ENCODE peak calls at places on chromosomes 16 and 17, in six cellular contexts. G is AG04450; S is lower lobe of right lung; O is GM23248; R is effector memory CD4-positive, alpha-beta T cell; P is upper lobe of right lung. T is an unnamed sample.
A peak's percentile ranks its signal among the peaks of the same experiment; 100 is the strongest.

GRCh38 chr17:69058165-69058564 is 2.6 kb downstream of the ABCA9 start:
- DNase-seq in G (no peak), S (no peak), O (peak; percentile 7), R (no peak), P (no peak), T (no peak)

GRCh38 chr17:73468221-73468620 is 156.4 kb upstream of the CDC42EP4 start:
- DNase-seq in G (no peak), S (no peak), O (no peak), R (no peak), P (no peak), T (no peak)

GRCh38 chr16:71453051-71453450 is 9.0 kb downstream of the ZNF23 start:
- DNase-seq in G (no peak), S (no peak), O (no peak), R (no peak), P (no peak), T (no peak)

GRCh38 chr17:44529864-44530263 is 26.7 kb upstream of the GPATCH8 start:
- DNase-seq in G (no peak), S (no peak), O (no peak), R (no peak), P (no peak), T (no peak)

GRCh38 chr17:82065193-82065637 is 389 bp downstream of the DUS1L start:
- DNase-seq in G (no peak), S (no peak), O (peak; percentile 76), R (peak; percentile 12), P (no peak), T (peak; percentile 46)

GRCh38 chr17:75876938-75877751 is 1.2 kb downstream of the TRIM47 start:
- DNase-seq in G (peak; percentile 81), S (peak; percentile 85), O (peak; percentile 94), R (no peak), P (peak; percentile 91), T (peak; percentile 97)

GRCh38 chr17:58671969-58672368 is 19.9 kb downstream of the TEX14 start:
- DNase-seq in G (no peak), S (no peak), O (no peak), R (no peak), P (no peak), T (no peak)

GRCh38 chr17:65824901-65825300 is 263.5 kb upstream of the AXIN2 start:
- DNase-seq in G (no peak), S (no peak), O (no peak), R (no peak), P (no peak), T (no peak)

GRCh38 chr17:58249270-58250133 is 11.1 kb downstream of the LPO start:
- DNase-seq in G (peak; percentile 1), S (peak; percentile 80), O (peak; percentile 72), R (peak; percentile 56), P (peak; percentile 84), T (peak; percentile 70)

GRCh38 chr16:30741461-30741914 is 6.7 kb upstream of the PHKG2 start:
- DNase-seq in G (peak; percentile 70), S (peak; percentile 78), O (peak; percentile 91), R (no peak), P (peak; percentile 84), T (peak; percentile 64)

GRCh38 chr16:87332150-87332549 is 15.0 kb upstream of the C16orf95 start:
- DNase-seq in G (no peak), S (no peak), O (peak; percentile 47), R (no peak), P (no peak), T (no peak)

GRCh38 chr16:88309905-88310259 is 72.9 kb upstream of the ZNF469 start:
- DNase-seq in G (no peak), S (no peak), O (no peak), R (no peak), P (no peak), T (no peak)

GRCh38 chr17:73498176-73498575 is 146.1 kb downstream of the SDK2 start:
- DNase-seq in G (no peak), S (no peak), O (no peak), R (no peak), P (no peak), T (no peak)

GRCh38 chr17:36149296-36149820 is 27.1 kb downstream of the TBC1D3B start:
- DNase-seq in G (no peak), S (no peak), O (peak; percentile 71), R (no peak), P (no peak), T (peak; percentile 94)

GRCh38 chr16:59597269-59597668 is 863.2 kb upstream of the GOT2 start:
- DNase-seq in G (no peak), S (no peak), O (no peak), R (no peak), P (no peak), T (peak; percentile 5)

GRCh38 chr16:35391328-35391727 is 1931.9 kb downstream of the TP53TG3F start:
- DNase-seq in G (no peak), S (no peak), O (peak; percentile 55), R (no peak), P (no peak), T (no peak)

GRCh38 chr16:21656795-21657768 is 4.7 kb upstream of the IGSF6 start:
- DNase-seq in G (no peak), S (no peak), O (peak; percentile 76), R (peak; percentile 29), P (no peak), T (peak; percentile 45)

DNA sequence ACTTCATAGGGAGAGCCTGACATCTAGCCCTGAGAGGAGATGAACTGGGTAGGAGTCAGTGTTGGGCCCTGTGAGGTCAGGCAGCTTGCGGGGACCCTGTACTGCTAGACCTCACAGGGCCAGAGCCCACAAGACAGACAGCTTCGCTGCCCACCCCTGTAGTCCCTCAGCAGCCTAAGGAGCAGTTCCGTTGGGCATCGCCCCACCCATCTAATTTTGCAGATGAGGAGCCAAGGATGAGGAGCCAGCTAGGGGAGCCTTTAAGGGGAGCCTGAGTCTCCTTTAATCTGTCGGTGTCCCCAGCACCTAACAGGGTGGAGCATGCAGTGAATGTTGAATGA is 755 bp upstream of the TUFM start:
- DNase-seq in G (no peak), S (no peak), O (peak; percentile 38), R (no peak), P (no peak), T (peak; percentile 26)
- H3K27ac ChIP-seq in G (peak overlapping the region; percentile 65), S (peak overlapping the region; percentile 94), O (peak overlapping the region; percentile 36), R (peak overlapping the region; percentile 87), P (peak overlapping the region; percentile 89), T (peak overlapping the region; percentile 87)

GRCh38 chr17:7852919-7853692 is 1.8 kb upstream of the TMEM88 start:
- DNase-seq in G (no peak), S (peak; percentile 51), O (no peak), R (no peak), P (peak; percentile 65), T (no peak)

GRCh38 chr17:7852262-7852670 is 2.6 kb upstream of the TMEM88 start:
- DNase-seq in G (no peak), S (peak; percentile 53), O (no peak), R (no peak), P (no peak), T (no peak)

GRCh38 chr17:7854078-7854777 is 638 bp upstream of the TMEM88 start:
- DNase-seq in G (no peak), S (peak; percentile 49), O (no peak), R (no peak), P (peak; percentile 61), T (no peak)

GRCh38 chr17:7854851-7855642 is at the start of gene TMEM88:
- DNase-seq in G (no peak), S (peak; percentile 54), O (peak; percentile 31), R (no peak), P (peak; percentile 65), T (peak; percentile 27)

GRCh38 chr17:7853693-7854043 is 1.2 kb upstream of the TMEM88 start:
- DNase-seq in G (no peak), S (peak; percentile 49), O (no peak), R (no peak), P (no peak), T (no peak)
- H3K27ac ChIP-seq in G (no peak overlapping the region), S (no peak overlapping the region), O (no peak overlapping the region), R (no peak overlapping the region), P (no peak overlapping the region), T (no peak overlapping the region)

GRCh38 chr16:83925957-83926725 is 26.9 kb upstream of the OSGIN1 start:
- DNase-seq in G (no peak), S (no peak), O (no peak), R (no peak), P (peak; percentile 63), T (no peak)

GRCh38 chr16:83924686-83925085 is 25.8 kb downstream of the MLYCD start:
- DNase-seq in G (no peak), S (no peak), O (no peak), R (no peak), P (peak; percentile 56), T (no peak)

GRCh38 chr16:83928341-83929055 is 24.5 kb upstream of the OSGIN1 start:
- DNase-seq in G (peak; percentile 45), S (no peak), O (peak; percentile 86), R (no peak), P (no peak), T (peak; percentile 76)

GRCh38 chr16:83925095-83925905 is 26.4 kb downstream of the MLYCD start:
- DNase-seq in G (no peak), S (no peak), O (no peak), R (no peak), P (peak; percentile 46), T (no peak)

DNA sequence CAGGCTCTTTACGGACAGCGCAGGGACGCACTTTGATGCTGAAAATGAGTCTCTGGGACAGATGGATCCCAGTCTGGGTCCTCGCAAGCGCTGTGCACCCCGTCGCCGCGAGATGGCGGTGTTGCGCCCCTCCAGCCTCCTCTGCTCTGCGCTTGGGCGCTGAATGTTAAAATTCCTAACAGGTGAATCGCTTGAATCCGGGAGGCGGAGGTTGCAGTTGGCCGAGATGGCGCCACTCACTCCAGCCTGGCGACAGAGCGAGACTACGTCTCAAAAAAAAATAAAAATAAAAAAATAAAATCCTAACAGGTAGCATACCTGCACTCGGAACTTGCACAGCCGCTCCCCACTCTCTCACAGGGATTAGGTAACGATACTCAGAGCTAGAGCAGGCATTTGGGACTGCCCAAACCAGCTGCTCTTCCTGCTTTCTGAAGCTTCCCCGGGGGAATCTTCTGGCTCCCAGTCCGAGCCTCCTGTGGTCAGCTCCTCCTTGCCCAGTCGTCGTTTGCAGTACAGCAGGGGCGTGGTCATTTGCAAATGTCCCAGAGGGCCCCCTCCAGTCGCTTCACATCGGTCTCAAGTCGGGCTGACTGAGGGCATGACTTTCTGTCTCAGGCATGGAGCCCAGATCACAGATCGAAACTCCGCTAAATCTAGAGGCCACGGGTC is 26.2 kb upstream of the OSGIN1 start:
- DNase-seq in G (peak; percentile 30), S (peak; percentile 86), O (peak; percentile 84), R (peak; percentile 9), P (peak; percentile 91), T (peak; percentile 66)
- H3K27ac ChIP-seq in G (peak overlapping the region; percentile 31), S (peak overlapping the region; percentile 78), O (peak overlapping the region; percentile 18), R (no peak overlapping the region), P (peak overlapping the region; percentile 73), T (no peak overlapping the region)

DNA sequence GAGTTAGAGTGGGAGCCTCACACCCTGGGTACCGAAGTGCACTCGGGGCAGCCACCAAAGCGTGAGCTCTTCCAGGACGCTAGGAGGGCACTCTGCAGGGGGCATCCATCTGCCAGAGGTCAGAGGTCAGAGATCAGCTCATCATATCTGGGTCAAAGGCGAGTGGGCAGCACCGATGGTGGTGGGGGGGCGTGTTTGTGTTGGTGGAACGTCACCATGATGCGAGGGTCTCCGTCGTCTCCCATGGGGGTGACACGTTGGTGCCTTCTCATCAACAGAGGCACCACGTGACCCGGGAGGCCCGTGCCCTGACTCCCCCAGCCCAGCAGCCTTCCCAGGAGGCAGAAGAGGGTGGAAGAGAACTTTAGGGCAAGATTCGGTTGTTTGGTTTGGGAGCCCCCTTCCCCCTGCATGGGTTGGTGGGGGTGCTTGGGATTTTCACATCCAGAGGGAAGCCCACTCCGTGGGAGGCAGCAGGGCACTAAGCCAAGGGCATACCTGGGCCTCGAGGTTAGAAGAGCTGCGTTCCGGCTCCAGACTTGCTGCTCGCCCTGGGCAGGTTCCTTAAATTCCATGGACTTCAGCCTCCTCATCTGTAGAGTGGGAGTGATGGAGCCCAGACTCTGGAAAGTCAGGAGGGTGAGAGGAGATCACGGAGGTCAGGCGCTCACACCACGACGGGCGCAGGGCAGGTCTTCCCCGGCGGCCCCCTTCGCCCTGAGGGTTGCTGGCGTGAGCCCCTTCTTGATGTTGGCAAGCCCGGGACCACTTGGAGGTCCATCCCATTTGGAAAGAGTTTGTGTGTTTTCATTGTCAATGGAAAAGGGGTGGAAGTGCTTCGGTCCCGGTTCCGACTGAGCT is 14.0 kb downstream of the CRISPLD2 start:
- DNase-seq in G (no peak), S (no peak), O (no peak), R (no peak), P (no peak), T (no peak)
- H3K27ac ChIP-seq in G (peak overlapping the region; percentile 100), S (peak overlapping the region; percentile 75), O (peak overlapping the region; percentile 97), R (no peak overlapping the region), P (peak overlapping the region; percentile 80), T (no peak overlapping the region)